ENCODE peak calls at places on chromosomes 7 and 10, in four cellular contexts. Z is type B pancreatic cell, I is fibroblast of the aortic adventitia, P is tibial artery. M is an unnamed sample.

GRCh38 chr10:95389176-95389575 is 98.4 kb upstream of the PDLIM1 start:
- DNase-seq in Z (no peak), I (no peak), P (no peak), M (no peak)

GRCh38 chr10:124127965-124128810 is 34.8 kb upstream of the CHST15 start:
- DNase-seq in Z (no peak), I (no peak), P (no peak), M (no peak)

GRCh38 chr7:14432936-14433335 is 443.5 kb upstream of the ETV1 start:
- DNase-seq in Z (no peak), I (no peak), P (no peak), M (no peak)

GRCh38 chr10:28060031-28060607 is 61.2 kb upstream of the ODAD2 start:
- DNase-seq in Z (no peak), I (no peak), P (no peak), M (no peak)

GRCh38 chr7:65477326-65477725 is 103.7 kb downstream of the ZNF92 start:
- DNase-seq in Z (no peak), I (no peak), P (no peak), M (peak)

GRCh38 chr10:74500806-74501205 is 325.6 kb upstream of the KAT6B start:
- DNase-seq in Z (no peak), I (peak), P (no peak), M (no peak)

GRCh38 chr7:99623091-99623693 is 6.4 kb downstream of the ZSCAN25 start:
- DNase-seq in Z (peak), I (no peak), P (peak), M (peak)

GRCh38 chr10:81838950-81839349 is 36.0 kb upstream of the NRG3 start:
- DNase-seq in Z (no peak), I (no peak), P (no peak), M (no peak)

GRCh38 chr10:33136781-33137180 is 178.8 kb upstream of the ITGB1 start:
- DNase-seq in Z (no peak), I (no peak), P (no peak), M (peak)

GRCh38 chr7:7861211-7861633 is 107.4 kb upstream of the GLCCI1 start:
- DNase-seq in Z (no peak), I (peak), P (no peak), M (no peak)

GRCh38 chr7:117269895-117270294 is 53.0 kb downstream of the WNT2 start:
- DNase-seq in Z (no peak), I (peak), P (no peak), M (no peak)

GRCh38 chr10:128011059-128011979 is 104.4 kb downstream of the PTPRE start:
- DNase-seq in Z (peak), I (peak), P (peak), M (peak)

GRCh38 chr10:115093286-115093775 is at the start of gene ATRNL1:
- DNase-seq in Z (peak), I (no peak), P (no peak), M (peak)

GRCh38 chr10:2676455-2676854 is 390.9 kb upstream of the PFKP start:
- DNase-seq in Z (no peak), I (no peak), P (no peak), M (no peak)

GRCh38 chr7:35894721-35895120 is 93.9 kb downstream of the SEPTIN7 start:
- DNase-seq in Z (no peak), I (no peak), P (no peak), M (no peak)

GRCh38 chr7:3955026-3955425 is 654.0 kb downstream of the SDK1 start:
- DNase-seq in Z (no peak), I (no peak), P (no peak), M (no peak)

GRCh38 chr10:75029874-75030273 is 81.6 kb upstream of the SAMD8 start:
- DNase-seq in Z (no peak), I (peak), P (no peak), M (no peak)

GRCh38 chr7:67764312-67764711 is 767.7 kb downstream of the TYW1 start:
- DNase-seq in Z (no peak), I (no peak), P (no peak), M (no peak)

GRCh38 chr10:50592961-50593418 is 30.8 kb downstream of the SGMS1 start:
- DNase-seq in Z (no peak), I (peak), P (no peak), M (no peak)

GRCh38 chr7:137032436-137032835 is 164.0 kb downstream of the CHRM2 start:
- DNase-seq in Z (no peak), I (no peak), P (no peak), M (no peak)

GRCh38 chr10:88791924-88792323 is 10.6 kb upstream of the LIPM start:
- DNase-seq in Z (no peak), I (no peak), P (no peak), M (peak)

GRCh38 chr7:23618241-23618640 is 21.1 kb downstream of the CCDC126 start:
- DNase-seq in Z (no peak), I (no peak), P (no peak), M (no peak)

GRCh38 chr7:154699421-154699820 is 303.5 kb downstream of the PAXIP1 start:
- DNase-seq in Z (no peak), I (no peak), P (no peak), M (peak)

GRCh38 chr10:101560293-101561067 is 27.6 kb downstream of the POLL start:
- DNase-seq in Z (peak), I (no peak), P (peak), M (no peak)

GRCh38 chr7:133081605-133082389 is at the start of gene CHCHD3:
- DNase-seq in Z (peak), I (peak), P (peak), M (peak)

GRCh38 chr10:50600831-50601466 is 22.8 kb downstream of the SGMS1 start:
- DNase-seq in Z (no peak), I (no peak), P (no peak), M (no peak)

GRCh38 chr10:37535459-37536246 is 321.8 kb downstream of the ZNF248 start:
- DNase-seq in Z (no peak), I (no peak), P (no peak), M (no peak)

GRCh38 chr10:17836917-17837316 is 27.8 kb downstream of the MRC1 start:
- DNase-seq in Z (no peak), I (peak), P (no peak), M (no peak)

GRCh38 chr10:104304927-104305326 is 33.3 kb downstream of the ITPRIP start:
- DNase-seq in Z (no peak), I (no peak), P (no peak), M (no peak)

GRCh38 chr10:130392031-130392430 is 255.8 kb downstream of the GLRX3 start:
- DNase-seq in Z (no peak), I (no peak), P (no peak), M (no peak)

GRCh38 chr10:126686271-126686670 is 15.8 kb upstream of the C10orf90 start:
- DNase-seq in Z (no peak), I (peak), P (no peak), M (no peak)

GRCh38 chr7:17301491-17302101 is 3.1 kb downstream of the AHR start:
- DNase-seq in Z (no peak), I (peak), P (no peak), M (peak)

GRCh38 chr10:116511365-116511764 is 34.4 kb upstream of the PNLIP start:
- DNase-seq in Z (no peak), I (no peak), P (no peak), M (no peak)

GRCh38 chr10:100814751-100815474 is 69.5 kb downstream of the PAX2 start:
- DNase-seq in Z (no peak), I (no peak), P (no peak), M (no peak)

GRCh38 chr10:3393958-3394357 is 221.4 kb upstream of the PITRM1 start:
- DNase-seq in Z (no peak), I (peak), P (no peak), M (no peak)

GRCh38 chr10:83724471-83725241 is 414.7 kb upstream of the GHITM start:
- DNase-seq in Z (no peak), I (no peak), P (no peak), M (no peak)

GRCh38 chr7:155953781-155954549 is 141.7 kb upstream of the SHH start:
- DNase-seq in Z (no peak), I (no peak), P (no peak), M (no peak)
- TF ChIP-seq CTCF in Z (no peak), I (no peak), P (no peak), M (no peak)

GRCh38 chr10:91090761-91091529 is 129.5 kb upstream of the PCGF5 start:
- DNase-seq in Z (no peak), I (peak), P (no peak), M (no peak)

GRCh38 chr10:91091780-91092179 is 128.7 kb upstream of the PCGF5 start:
- DNase-seq in Z (no peak), I (no peak), P (no peak), M (no peak)

GRCh38 chr10:91088300-91089140 is 131.9 kb upstream of the PCGF5 start:
- DNase-seq in Z (no peak), I (peak), P (no peak), M (no peak)
- TF ChIP-seq CTCF in Z (no peak), I (no peak), P (no peak), M (peak)

DNA sequence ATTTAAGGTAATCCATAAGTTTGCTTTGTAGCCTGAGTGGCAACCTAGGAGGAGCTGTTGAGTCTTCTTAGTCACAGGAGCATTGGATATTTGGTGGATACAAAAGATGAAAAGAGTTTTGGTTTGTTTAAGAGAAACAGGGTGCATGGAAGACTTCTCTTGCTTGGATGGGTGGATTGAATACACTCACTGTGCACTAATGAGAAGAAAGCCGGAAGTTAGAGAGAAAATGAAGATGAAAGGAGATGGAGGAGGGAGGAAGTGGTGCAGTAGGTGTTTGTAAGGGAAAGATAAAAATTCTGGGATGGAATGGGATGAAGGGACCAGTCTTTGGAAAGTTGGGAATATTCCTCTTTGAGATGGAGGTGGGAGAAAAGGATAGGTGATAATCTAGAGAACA is 7.7 kb downstream of the MDFIC start:
- DNase-seq in Z (no peak), I (no peak), P (no peak), M (no peak)
- TF ChIP-seq CTCF in Z (no peak), I (no peak), P (no peak), M (no peak)

GRCh38 chr10:119723161-119723560 is 2.7 kb upstream of the INPP5F start:
- DNase-seq in Z (no peak), I (no peak), P (no peak), M (no peak)

GRCh38 chr10:119723624-119724023 is 2.2 kb upstream of the INPP5F start:
- DNase-seq in Z (no peak), I (no peak), P (no peak), M (no peak)

GRCh38 chr10:119724630-119725549 is 960 bp upstream of the INPP5F start:
- DNase-seq in Z (no peak), I (peak), P (no peak), M (no peak)

GRCh38 chr10:119726291-119727261 is 726 bp downstream of the INPP5F start:
- DNase-seq in Z (peak), I (no peak), P (no peak), M (peak)

GRCh38 chr10:119725550-119726290 is at the start of gene INPP5F:
- DNase-seq in Z (peak), I (peak), P (peak), M (peak)
- TF ChIP-seq CTCF in Z (peak), I (peak), P (peak), M (peak)

GRCh38 chr10:78600121-78600665 is 468.6 kb upstream of the ZMIZ1 start:
- DNase-seq in Z (no peak), I (no peak), P (no peak), M (no peak)

GRCh38 chr10:78600740-78601139 is 468.0 kb upstream of the ZMIZ1 start:
- DNase-seq in Z (no peak), I (peak), P (no peak), M (no peak)

GRCh38 chr10:78596556-78596955 is 472.2 kb upstream of the ZMIZ1 start:
- DNase-seq in Z (no peak), I (no peak), P (no peak), M (no peak)

GRCh38 chr10:78597791-78598555 is 470.8 kb upstream of the ZMIZ1 start:
- DNase-seq in Z (no peak), I (no peak), P (no peak), M (no peak)

GRCh38 chr10:78599122-78599853 is 469.5 kb upstream of the ZMIZ1 start:
- DNase-seq in Z (no peak), I (no peak), P (no peak), M (no peak)
- TF ChIP-seq CTCF in Z (no peak), I (no peak), P (no peak), M (no peak)

M was measured in activated CD8-positive, alpha-beta T cell treated with anti-CD3 and anti-CD28 coated beads for 36 hours.